ENCODE peak calls at places on chromosomes 5 and 9, in five cellular contexts. One of them, this sample, is unnamed.

GRCh38 chr5:22669345-22669744 is 183.8 kb downstream of the CDH12 start:
- DNase-seq in GM12865: no peak
- DNase-seq in AG04449: no peak
- DNase-seq in Peyer's patch: no peak
- DNase-seq in psoas muscle: no peak
- DNase-seq in this sample: no peak

GRCh38 chr9:133520121-133520835 is 4.5 kb downstream of the MYMK start:
- DNase-seq in GM12865: no peak
- DNase-seq in AG04449: no peak
- DNase-seq in Peyer's patch: no peak
- DNase-seq in psoas muscle: peak
- DNase-seq in this sample: no peak

GRCh38 chr9:27165670-27166069 is 56.6 kb downstream of the TEK start:
- DNase-seq in GM12865: no peak
- DNase-seq in AG04449: no peak
- DNase-seq in Peyer's patch: no peak
- DNase-seq in psoas muscle: no peak
- DNase-seq in this sample: no peak

GRCh38 chr5:32331217-32331926 is 18.6 kb upstream of the MTMR12 start:
- DNase-seq in GM12865: no peak
- DNase-seq in AG04449: no peak
- DNase-seq in Peyer's patch: no peak
- DNase-seq in psoas muscle: no peak
- DNase-seq in this sample: no peak

GRCh38 chr9:133204335-133204992 is 4.6 kb downstream of the OBP2B start:
- DNase-seq in GM12865: no peak
- DNase-seq in AG04449: no peak
- DNase-seq in Peyer's patch: no peak
- DNase-seq in psoas muscle: peak
- DNase-seq in this sample: no peak

GRCh38 chr5:173657745-173658422 is 41.4 kb upstream of the BOD1 start:
- DNase-seq in GM12865: no peak
- DNase-seq in AG04449: no peak
- DNase-seq in Peyer's patch: no peak
- DNase-seq in psoas muscle: no peak
- DNase-seq in this sample: no peak

GRCh38 chr5:168039485-168040005 is 251.9 kb upstream of the WWC1 start:
- DNase-seq in GM12865: no peak
- DNase-seq in AG04449: no peak
- DNase-seq in Peyer's patch: no peak
- DNase-seq in psoas muscle: no peak
- DNase-seq in this sample: no peak

GRCh38 chr5:169980418-169981053 is at the start of gene INSYN2B:
- DNase-seq in GM12865: peak
- DNase-seq in AG04449: peak
- DNase-seq in Peyer's patch: peak
- DNase-seq in psoas muscle: peak
- DNase-seq in this sample: peak

GRCh38 chr5:36422957-36423356 is 121.3 kb upstream of the RANBP3L start:
- DNase-seq in GM12865: no peak
- DNase-seq in AG04449: no peak
- DNase-seq in Peyer's patch: no peak
- DNase-seq in psoas muscle: no peak
- DNase-seq in this sample: no peak

GRCh38 chr5:60958712-60959111 is 13.7 kb downstream of the NDUFAF2 start:
- DNase-seq in GM12865: no peak
- DNase-seq in AG04449: no peak
- DNase-seq in Peyer's patch: no peak
- DNase-seq in psoas muscle: no peak
- DNase-seq in this sample: no peak

GRCh38 chr9:18347381-18348084 is 126.4 kb upstream of the ADAMTSL1 start:
- DNase-seq in GM12865: no peak
- DNase-seq in AG04449: no peak
- DNase-seq in Peyer's patch: no peak
- DNase-seq in psoas muscle: no peak
- DNase-seq in this sample: no peak

GRCh38 chr5:71475788-71476384 is 20.4 kb downstream of the BDP1 start:
- DNase-seq in GM12865: peak
- DNase-seq in AG04449: no peak
- DNase-seq in Peyer's patch: no peak
- DNase-seq in psoas muscle: no peak
- DNase-seq in this sample: no peak

GRCh38 chr5:171673328-171673727 is 112.3 kb upstream of the SMIM23 start:
- DNase-seq in GM12865: no peak
- DNase-seq in AG04449: no peak
- DNase-seq in Peyer's patch: no peak
- DNase-seq in psoas muscle: no peak
- DNase-seq in this sample: no peak

GRCh38 chr5:95124101-95124500 is 160.8 kb downstream of the MCTP1 start:
- DNase-seq in GM12865: no peak
- DNase-seq in AG04449: no peak
- DNase-seq in Peyer's patch: no peak
- DNase-seq in psoas muscle: no peak
- DNase-seq in this sample: no peak

GRCh38 chr9:3992924-3993323 is 306.9 kb downstream of the GLIS3 start:
- DNase-seq in GM12865: peak
- DNase-seq in AG04449: no peak
- DNase-seq in Peyer's patch: no peak
- DNase-seq in psoas muscle: no peak
- DNase-seq in this sample: no peak

GRCh38 chr5:137621306-137621705 is 114.6 kb downstream of the KLHL3 start:
- DNase-seq in GM12865: no peak
- DNase-seq in AG04449: no peak
- DNase-seq in Peyer's patch: no peak
- DNase-seq in psoas muscle: no peak
- DNase-seq in this sample: no peak

GRCh38 chr5:173581408-173582197 is 34.8 kb downstream of the BOD1 start:
- DNase-seq in GM12865: peak
- DNase-seq in AG04449: no peak
- DNase-seq in Peyer's patch: peak
- DNase-seq in psoas muscle: no peak
- DNase-seq in this sample: peak

GRCh38 chr5:138354926-138355378 is 2.5 kb downstream of the KDM3B start:
- DNase-seq in GM12865: peak
- DNase-seq in AG04449: peak
- DNase-seq in Peyer's patch: peak
- DNase-seq in psoas muscle: no peak
- DNase-seq in this sample: no peak

GRCh38 chr9:136614967-136615623 is 47.6 kb upstream of the EGFL7 start:
- DNase-seq in GM12865: no peak
- DNase-seq in AG04449: no peak
- DNase-seq in Peyer's patch: peak
- DNase-seq in psoas muscle: no peak
- DNase-seq in this sample: peak

GRCh38 chr9:26947736-26948135 is 694 bp upstream of the PLAA start:
- DNase-seq in GM12865: peak
- DNase-seq in AG04449: no peak
- DNase-seq in Peyer's patch: no peak
- DNase-seq in psoas muscle: no peak
- DNase-seq in this sample: peak

GRCh38 chr9:95137587-95138145 is 179.8 kb downstream of the FANCC start:
- DNase-seq in GM12865: no peak
- DNase-seq in AG04449: no peak
- DNase-seq in Peyer's patch: no peak
- DNase-seq in psoas muscle: peak
- DNase-seq in this sample: no peak

GRCh38 chr9:18703086-18703750 is 229.3 kb downstream of the ADAMTSL1 start:
- DNase-seq in GM12865: no peak
- DNase-seq in AG04449: no peak
- DNase-seq in Peyer's patch: no peak
- DNase-seq in psoas muscle: no peak
- DNase-seq in this sample: peak

GRCh38 chr5:124630767-124631704 is 115.4 kb downstream of the ZNF608 start:
- DNase-seq in GM12865: peak
- DNase-seq in AG04449: no peak
- DNase-seq in Peyer's patch: no peak
- DNase-seq in psoas muscle: no peak
- DNase-seq in this sample: no peak

GRCh38 chr5:82952326-82952725 is 124.9 kb downstream of the TMEM167A start:
- DNase-seq in GM12865: no peak
- DNase-seq in AG04449: no peak
- DNase-seq in Peyer's patch: no peak
- DNase-seq in psoas muscle: no peak
- DNase-seq in this sample: no peak

GRCh38 chr9:118929317-118929716 is 439.9 kb downstream of the BRINP1 start:
- DNase-seq in GM12865: no peak
- DNase-seq in AG04449: peak
- DNase-seq in Peyer's patch: no peak
- DNase-seq in psoas muscle: no peak
- DNase-seq in this sample: no peak

GRCh38 chr9:136311433-136312375 is 7.8 kb upstream of the CCDC187 start:
- DNase-seq in GM12865: peak
- DNase-seq in AG04449: no peak
- DNase-seq in Peyer's patch: peak
- DNase-seq in psoas muscle: no peak
- DNase-seq in this sample: peak

GRCh38 chr9:74573792-74574191 is 76.7 kb downstream of the RORB start:
- DNase-seq in GM12865: peak
- DNase-seq in AG04449: no peak
- DNase-seq in Peyer's patch: no peak
- DNase-seq in psoas muscle: no peak
- DNase-seq in this sample: no peak

GRCh38 chr9:108950168-108950567 is 16.0 kb downstream of the ABITRAM start:
- DNase-seq in GM12865: no peak
- DNase-seq in AG04449: no peak
- DNase-seq in Peyer's patch: no peak
- DNase-seq in psoas muscle: no peak
- DNase-seq in this sample: no peak

GRCh38 chr5:67770431-67771025 is 445.0 kb upstream of the PIK3R1 start:
- DNase-seq in GM12865: no peak
- DNase-seq in AG04449: no peak
- DNase-seq in Peyer's patch: peak
- DNase-seq in psoas muscle: no peak
- DNase-seq in this sample: peak

GRCh38 chr9:131776473-131776872 is 36.6 kb upstream of the RAPGEF1 start:
- DNase-seq in GM12865: peak
- DNase-seq in AG04449: no peak
- DNase-seq in Peyer's patch: no peak
- DNase-seq in psoas muscle: no peak
- DNase-seq in this sample: no peak

GRCh38 chr9:83313771-83314170 is 224.4 kb downstream of the FRMD3 start:
- DNase-seq in GM12865: no peak
- DNase-seq in AG04449: no peak
- DNase-seq in Peyer's patch: no peak
- DNase-seq in psoas muscle: no peak
- DNase-seq in this sample: no peak

GRCh38 chr9:13387668-13388124 is 108.2 kb upstream of the MPDZ start:
- DNase-seq in GM12865: no peak
- DNase-seq in AG04449: no peak
- DNase-seq in Peyer's patch: no peak
- DNase-seq in psoas muscle: no peak
- DNase-seq in this sample: no peak

GRCh38 chr5:91382530-91383026 is 539 bp downstream of the ARRDC3 start:
- DNase-seq in GM12865: peak
- DNase-seq in AG04449: no peak
- DNase-seq in Peyer's patch: peak
- DNase-seq in psoas muscle: peak
- DNase-seq in this sample: peak

GRCh38 chr5:150153483-150153882 is 2.2 kb downstream of the PDGFRB start:
- DNase-seq in GM12865: no peak
- DNase-seq in AG04449: no peak
- DNase-seq in Peyer's patch: no peak
- DNase-seq in psoas muscle: no peak
- DNase-seq in this sample: no peak
- H3K4me3 ChIP-seq in GM12865: no peak
- H3K4me3 ChIP-seq in AG04449: peak
- H3K4me3 ChIP-seq in Peyer's patch: peak
- H3K4me3 ChIP-seq in psoas muscle: peak
- H3K4me3 ChIP-seq in this sample: no peak

GRCh38 chr5:103938151-103938671 is 375.6 kb upstream of the NUDT12 start:
- DNase-seq in GM12865: no peak
- DNase-seq in AG04449: no peak
- DNase-seq in Peyer's patch: no peak
- DNase-seq in psoas muscle: no peak
- DNase-seq in this sample: no peak

GRCh38 chr5:103941554-103941953 is 379.0 kb upstream of the NUDT12 start:
- DNase-seq in GM12865: no peak
- DNase-seq in AG04449: no peak
- DNase-seq in Peyer's patch: no peak
- DNase-seq in psoas muscle: no peak
- DNase-seq in this sample: no peak

GRCh38 chr5:103943243-103943642 is 380.7 kb upstream of the NUDT12 start:
- DNase-seq in GM12865: no peak
- DNase-seq in AG04449: no peak
- DNase-seq in Peyer's patch: no peak
- DNase-seq in psoas muscle: no peak
- DNase-seq in this sample: no peak

DNA sequence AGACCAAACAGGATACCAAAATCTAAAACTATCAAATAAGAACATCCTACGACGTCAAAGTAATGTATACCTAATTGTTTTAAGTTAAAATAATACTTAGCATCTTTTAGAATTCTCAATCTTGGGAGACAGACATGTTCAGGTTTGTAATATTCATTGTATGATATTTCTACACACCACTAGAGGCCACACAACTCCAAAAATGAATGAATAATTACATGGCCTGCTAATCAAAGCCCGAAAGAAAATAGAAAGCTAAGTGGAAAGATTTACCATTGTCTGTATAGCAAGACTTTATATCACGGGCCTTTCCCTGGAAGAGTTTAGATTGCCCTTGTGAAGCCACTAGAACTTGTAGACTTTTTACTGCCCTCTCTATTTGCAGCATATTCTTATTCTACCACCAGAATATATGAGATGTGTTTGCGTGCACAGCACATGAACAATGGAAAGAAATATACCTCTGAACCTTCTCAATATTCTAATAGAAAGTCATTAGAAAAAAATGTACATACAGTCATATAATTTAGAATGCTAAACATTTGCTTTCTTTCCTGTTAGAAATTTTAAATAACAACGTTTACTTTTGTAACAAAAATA is 380.1 kb upstream of the NUDT12 start:
- DNase-seq in GM12865: no peak
- DNase-seq in AG04449: no peak
- DNase-seq in Peyer's patch: no peak
- DNase-seq in psoas muscle: no peak
- DNase-seq in this sample: no peak
- TF ChIP-seq CTCF in GM12865: no peak
- TF ChIP-seq CTCF in AG04449: no peak
- TF ChIP-seq CTCF in Peyer's patch: no peak
- TF ChIP-seq CTCF in psoas muscle: no peak
- TF ChIP-seq CTCF in this sample: no peak

GRCh38 chr5:159104058-159104651 is 4.4 kb upstream of the EBF1 start:
- DNase-seq in GM12865: peak
- DNase-seq in AG04449: no peak
- DNase-seq in Peyer's patch: no peak
- DNase-seq in psoas muscle: peak
- DNase-seq in this sample: no peak
- H3K4me3 ChIP-seq in GM12865: peak
- H3K4me3 ChIP-seq in AG04449: peak
- H3K4me3 ChIP-seq in Peyer's patch: no peak
- H3K4me3 ChIP-seq in psoas muscle: no peak
- H3K4me3 ChIP-seq in this sample: no peak

DNA sequence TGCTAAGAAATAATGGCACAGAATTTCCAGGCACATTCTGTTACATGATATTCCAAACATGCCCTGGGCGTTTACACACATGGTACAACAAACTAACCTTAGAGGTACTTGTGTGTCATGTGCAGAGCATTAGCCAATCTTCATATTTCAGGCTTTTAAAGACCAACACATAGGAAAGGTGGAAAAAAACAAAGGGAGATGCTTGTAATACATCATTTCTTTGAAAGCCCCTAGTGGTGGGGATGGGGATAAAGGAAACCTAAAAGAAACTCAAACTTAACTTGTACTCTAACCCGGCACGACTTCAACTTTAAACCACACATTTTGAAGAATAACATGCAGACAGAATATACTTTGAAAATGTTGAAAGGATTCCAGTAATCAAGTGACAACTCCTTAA is 133.6 kb downstream of the PTPRD start:
- DNase-seq in GM12865: no peak
- DNase-seq in AG04449: no peak
- DNase-seq in Peyer's patch: no peak
- DNase-seq in psoas muscle: no peak
- DNase-seq in this sample: no peak
- TF ChIP-seq CTCF in GM12865: peak
- TF ChIP-seq CTCF in AG04449: no peak
- TF ChIP-seq CTCF in Peyer's patch: no peak
- TF ChIP-seq CTCF in psoas muscle: no peak
- TF ChIP-seq CTCF in this sample: no peak